ENCODE peak calls at places on chromosomes 13 and 19, in nine cellular contexts. C is pancreas; R is AG04450; T is RWPE1; X is mesendoderm; N is lower lobe of right lung; P is left ventricle myocardium inferior; U is SJCRH30; Q is CD4-positive, alpha-beta T cell. K is an unnamed sample.

GRCh38 chr19:35742121-35742724 is at the start of gene IGFLR1:
- DNase-seq in N (no peak), C (no peak), X (no peak), Q (peak), U (no peak), P (no peak), T (no peak), R (no peak), K (no peak)

GRCh38 chr13:75399168-75399878 is 82.6 kb downstream of the TBC1D4 start:
- DNase-seq in P (no peak), R (no peak), Q (no peak), N (no peak), U (peak), C (no peak), T (no peak), X (no peak), K (no peak)

GRCh38 chr13:72384879-72385278 is 342.6 kb downstream of the MZT1 start:
- DNase-seq in N (no peak), C (no peak), Q (no peak), U (no peak), R (no peak), X (peak), P (no peak), T (peak), K (no peak)

GRCh38 chr13:110271313-110271712 is 35.6 kb downstream of the COL4A1 start:
- DNase-seq in N (no peak), R (no peak), T (no peak), U (no peak), Q (no peak), P (no peak), C (no peak), X (no peak), K (no peak)

GRCh38 chr19:15464394-15465385 is at the start of gene RASAL3:
- DNase-seq in X (no peak), C (no peak), N (peak), R (no peak), P (no peak), T (no peak), U (no peak), Q (peak), K (no peak)

GRCh38 chr19:1324792-1325567 is 39.3 kb downstream of the EFNA2 start:
- DNase-seq in Q (peak), X (no peak), C (peak), R (peak), T (peak), N (peak), U (no peak), P (peak), K (peak)

GRCh38 chr19:14439014-14439413 is 5.9 kb downstream of the PKN1 start:
- DNase-seq in N (no peak), C (no peak), X (no peak), R (no peak), P (no peak), U (no peak), T (no peak), Q (no peak), K (no peak)

GRCh38 chr13:40813662-40814454 is 24.4 kb downstream of the SLC25A15 start:
- DNase-seq in X (peak), T (peak), C (no peak), Q (no peak), U (peak), R (no peak), N (no peak), P (no peak), K (no peak)

GRCh38 chr19:14410775-14411134 is 8.4 kb downstream of the DDX39A start:
- DNase-seq in Q (no peak), N (no peak), P (no peak), X (no peak), R (no peak), T (no peak), C (no peak), U (no peak), K (no peak)

GRCh38 chr19:48480476-48481190 is 11.5 kb downstream of the CYTH2 start:
- DNase-seq in T (no peak), N (no peak), X (no peak), R (no peak), U (no peak), C (no peak), P (peak), Q (peak), K (peak)

GRCh38 chr13:80338781-80339577 is 1.9 kb downstream of the SPRY2 start:
- DNase-seq in X (peak), T (peak), R (peak), N (peak), P (peak), Q (no peak), U (peak), C (peak), K (peak)

GRCh38 chr19:57978586-57979289 is 4.4 kb upstream of the C19orf18 start:
- DNase-seq in T (no peak), U (peak), N (no peak), X (peak), R (no peak), Q (no peak), C (no peak), P (no peak), K (no peak)

GRCh38 chr19:58407658-58408151 is 744 bp upstream of the ZNF584 start:
- DNase-seq in C (no peak), Q (no peak), R (no peak), U (no peak), X (peak), N (no peak), T (no peak), P (no peak), K (no peak)

GRCh38 chr19:15216363-15216762 is 15.6 kb upstream of the NOTCH3 start:
- DNase-seq in X (no peak), R (no peak), U (no peak), Q (no peak), T (no peak), C (no peak), P (no peak), N (no peak), K (no peak)

GRCh38 chr13:99501952-99502310 is 659 bp downstream of the TM9SF2 start:
- DNase-seq in R (no peak), Q (no peak), C (peak), T (no peak), N (peak), U (peak), X (peak), P (no peak), K (no peak)

GRCh38 chr19:30733826-30734550 is 361.8 kb downstream of the ZNF536 start:
- DNase-seq in N (no peak), T (no peak), U (peak), P (no peak), C (no peak), X (peak), Q (no peak), R (no peak), K (no peak)

GRCh38 chr19:31340059-31341025 is 8.9 kb downstream of the TSHZ3 start:
- DNase-seq in U (peak), X (no peak), N (no peak), C (no peak), P (no peak), R (no peak), Q (no peak), T (no peak), K (no peak)

GRCh38 chr19:46299004-46299509 is 2.2 kb downstream of the HIF3A start:
- DNase-seq in T (peak), R (peak), Q (no peak), C (peak), U (peak), X (no peak), P (peak), N (peak), K (peak)

GRCh38 chr13:113126265-113127150 is 3.9 kb downstream of the F10 start:
- DNase-seq in N (no peak), Q (no peak), U (no peak), R (no peak), X (no peak), T (no peak), C (peak), P (no peak), K (no peak)

GRCh38 chr13:42007844-42008243 is 40.6 kb upstream of the DGKH start:
- DNase-seq in C (no peak), P (no peak), Q (no peak), X (no peak), R (peak), N (no peak), T (no peak), U (no peak), K (no peak)

GRCh38 chr13:96284971-96285370 is 195.1 kb downstream of the HS6ST3 start:
- DNase-seq in T (no peak), X (no peak), N (no peak), R (no peak), Q (no peak), U (no peak), C (no peak), P (no peak), K (no peak)

GRCh38 chr13:98780451-98780850 is 28.0 kb upstream of the SLC15A1 start:
- DNase-seq in C (no peak), U (no peak), N (no peak), X (no peak), T (no peak), R (no peak), P (no peak), Q (no peak), K (no peak)

GRCh38 chr19:42634409-42635232 is 39.9 kb upstream of the CEACAM8 start:
- DNase-seq in R (no peak), Q (peak), C (peak), X (peak), P (no peak), T (peak), U (peak), N (no peak), K (no peak)

GRCh38 chr13:26735677-26736076 is 24.9 kb downstream of the GPR12 start:
- DNase-seq in P (no peak), N (no peak), C (no peak), Q (no peak), U (no peak), R (no peak), X (no peak), T (no peak), K (no peak)

GRCh38 chr19:1355258-1355973 is 28.3 kb upstream of the NDUFS7 start:
- DNase-seq in T (no peak), U (peak), Q (no peak), P (no peak), R (no peak), X (peak), N (no peak), C (no peak), K (peak)

GRCh38 chr13:77692746-77693448 is 4.6 kb upstream of the SLAIN1 start:
- DNase-seq in U (no peak), P (no peak), R (no peak), C (no peak), X (no peak), T (no peak), Q (no peak), N (no peak), K (no peak)

GRCh38 chr19:485583-486236 is 10.6 kb upstream of the MADCAM1 start:
- DNase-seq in U (peak), X (no peak), T (no peak), R (no peak), N (no peak), C (peak), P (peak), Q (no peak), K (peak)

GRCh38 chr13:103187621-103188020 is 121.4 kb upstream of the SLC10A2 start:
- DNase-seq in N (no peak), Q (no peak), C (no peak), T (no peak), R (no peak), P (no peak), X (peak), U (peak), K (no peak)

GRCh38 chr19:35153701-35154534 is 617 bp upstream of the FXYD5 start:
- DNase-seq in P (no peak), X (peak), Q (peak), C (peak), N (peak), R (no peak), U (no peak), T (peak), K (no peak)

GRCh38 chr13:58476176-58476575 is 844.6 kb downstream of the PCDH17 start:
- DNase-seq in N (no peak), P (no peak), Q (no peak), U (no peak), X (peak), R (no peak), C (no peak), T (no peak), K (no peak)

GRCh38 chr19:42487025-42487797 is 41.1 kb downstream of the CEACAM1 start:
- DNase-seq in C (no peak), X (peak), U (no peak), T (no peak), R (no peak), N (no peak), Q (no peak), P (no peak), K (no peak)

GRCh38 chr19:46115396-46116109 is 8.9 kb downstream of the IGFL3 start:
- DNase-seq in N (no peak), X (no peak), T (peak), C (peak), R (peak), Q (no peak), U (peak), P (no peak), K (no peak)

GRCh38 chr13:99926014-99926731 is 45.4 kb downstream of the ZIC5 start:
- DNase-seq in X (no peak), R (no peak), U (peak), P (no peak), T (peak), N (no peak), C (no peak), Q (no peak), K (no peak)

GRCh38 chr13:52378312-52378711 is 27.7 kb downstream of the THSD1 start:
- DNase-seq in C (no peak), X (no peak), R (no peak), P (no peak), T (no peak), U (no peak), Q (no peak), N (no peak), K (no peak)

GRCh38 chr19:35167251-35168119 is 12.9 kb downstream of the FXYD5 start:
- DNase-seq in C (no peak), N (no peak), U (no peak), R (no peak), T (no peak), X (no peak), P (no peak), Q (no peak), K (no peak)

GRCh38 chr13:46640843-46641242 is 87.9 kb downstream of the LRCH1 start:
- DNase-seq in Q (no peak), P (no peak), N (no peak), U (no peak), T (peak), R (no peak), C (no peak), X (no peak), K (no peak)

GRCh38 chr13:21022056-21022693 is 39.2 kb downstream of the LATS2 start:
- DNase-seq in N (no peak), Q (no peak), R (no peak), U (no peak), P (no peak), C (no peak), T (no peak), X (no peak), K (no peak)

GRCh38 chr13:82477436-82477835 is 1404.8 kb downstream of the SLITRK1 start:
- DNase-seq in R (no peak), C (no peak), T (no peak), X (peak), P (no peak), Q (no peak), U (no peak), N (no peak), K (no peak)

GRCh38 chr19:29715695-29716581 is 877 bp upstream of the C19orf12 start:
- DNase-seq in X (peak), C (no peak), T (no peak), Q (no peak), P (no peak), N (no peak), U (no peak), R (no peak), K (no peak)

GRCh38 chr19:16544468-16545231 is 2.4 kb upstream of the CHERP start:
- DNase-seq in C (no peak), P (no peak), U (no peak), R (no peak), N (no peak), Q (no peak), T (no peak), X (no peak), K (no peak)

GRCh38 chr19:16540948-16541347 is 1.3 kb downstream of the CHERP start:
- DNase-seq in U (no peak), X (no peak), T (no peak), P (no peak), C (no peak), Q (no peak), N (no peak), R (no peak), K (no peak)

GRCh38 chr19:16541526-16542044 is 652 bp downstream of the CHERP start:
- DNase-seq in U (no peak), T (no peak), Q (no peak), P (no peak), C (no peak), X (no peak), N (no peak), R (no peak), K (no peak)

GRCh38 chr19:16542894-16543498 is 759 bp upstream of the CHERP start:
- DNase-seq in X (peak), U (peak), C (no peak), T (no peak), P (no peak), N (no peak), Q (no peak), R (no peak), K (no peak)

GRCh38 chr19:16542045-16542893 is at the start of gene CHERP:
- DNase-seq in T (peak), N (peak), P (peak), U (peak), Q (peak), R (peak), C (peak), X (peak), K (peak)
- H3K27ac ChIP-seq in T (peak), N (peak), P (peak), U (peak), Q (peak), R (peak), C (peak), X (peak), K (peak)

GRCh38 chr19:8001651-8001994 is 3.8 kb downstream of the ELAVL1 start:
- DNase-seq in T (no peak), C (no peak), N (no peak), U (no peak), Q (no peak), P (no peak), X (no peak), R (no peak), K (no peak)
- H3K27ac ChIP-seq in T (peak), C (no peak), N (peak), U (no peak), Q (peak), P (peak), X (no peak), R (no peak), K (no peak)

DNA sequence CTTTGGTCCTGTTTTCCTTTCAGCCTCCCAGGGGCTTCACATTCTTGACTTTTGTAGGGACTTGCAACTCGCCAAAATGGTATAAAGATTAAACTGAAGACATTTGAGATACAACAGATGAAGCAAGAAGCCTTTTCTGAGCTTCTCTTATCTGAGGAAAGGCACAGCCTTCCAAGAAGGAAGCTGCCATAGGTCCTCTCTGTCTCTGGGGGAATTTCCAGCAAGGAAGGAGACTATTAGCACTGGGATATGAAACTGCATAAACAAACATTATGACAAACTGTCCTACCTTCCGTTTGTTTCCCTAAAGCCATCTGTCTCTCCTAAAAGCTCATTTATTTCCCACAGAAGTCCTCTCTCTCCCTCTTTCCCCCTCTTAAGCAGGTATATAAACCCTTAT is 39.3 kb downstream of the TGDS start:
- DNase-seq in C (no peak), R (no peak), T (no peak), U (no peak), Q (no peak), P (no peak), N (no peak), X (no peak), K (no peak)
- H3K27ac ChIP-seq in C (no peak), R (no peak), T (no peak), U (no peak), Q (no peak), P (peak), N (no peak), X (no peak), K (no peak)

GRCh38 chr19:3873151-3873550 is 4.3 kb upstream of the ZFR2 start:
- DNase-seq in X (no peak), P (no peak), U (no peak), T (no peak), C (no peak), Q (no peak), R (no peak), N (no peak), K (no peak)

GRCh38 chr19:3868770-3869456 is at the start of gene ZFR2:
- DNase-seq in T (no peak), Q (no peak), P (no peak), R (no peak), N (no peak), U (no peak), X (peak), C (no peak), K (no peak)

GRCh38 chr19:3866798-3867638 is 1.8 kb downstream of the ZFR2 start:
- DNase-seq in T (no peak), P (no peak), X (no peak), C (no peak), R (no peak), U (no peak), N (no peak), Q (no peak), K (no peak)

GRCh38 chr19:3863648-3864047 is 5.2 kb downstream of the ZFR2 start:
- DNase-seq in U (no peak), N (no peak), C (no peak), X (no peak), P (no peak), Q (no peak), T (no peak), R (no peak), K (no peak)

DNA sequence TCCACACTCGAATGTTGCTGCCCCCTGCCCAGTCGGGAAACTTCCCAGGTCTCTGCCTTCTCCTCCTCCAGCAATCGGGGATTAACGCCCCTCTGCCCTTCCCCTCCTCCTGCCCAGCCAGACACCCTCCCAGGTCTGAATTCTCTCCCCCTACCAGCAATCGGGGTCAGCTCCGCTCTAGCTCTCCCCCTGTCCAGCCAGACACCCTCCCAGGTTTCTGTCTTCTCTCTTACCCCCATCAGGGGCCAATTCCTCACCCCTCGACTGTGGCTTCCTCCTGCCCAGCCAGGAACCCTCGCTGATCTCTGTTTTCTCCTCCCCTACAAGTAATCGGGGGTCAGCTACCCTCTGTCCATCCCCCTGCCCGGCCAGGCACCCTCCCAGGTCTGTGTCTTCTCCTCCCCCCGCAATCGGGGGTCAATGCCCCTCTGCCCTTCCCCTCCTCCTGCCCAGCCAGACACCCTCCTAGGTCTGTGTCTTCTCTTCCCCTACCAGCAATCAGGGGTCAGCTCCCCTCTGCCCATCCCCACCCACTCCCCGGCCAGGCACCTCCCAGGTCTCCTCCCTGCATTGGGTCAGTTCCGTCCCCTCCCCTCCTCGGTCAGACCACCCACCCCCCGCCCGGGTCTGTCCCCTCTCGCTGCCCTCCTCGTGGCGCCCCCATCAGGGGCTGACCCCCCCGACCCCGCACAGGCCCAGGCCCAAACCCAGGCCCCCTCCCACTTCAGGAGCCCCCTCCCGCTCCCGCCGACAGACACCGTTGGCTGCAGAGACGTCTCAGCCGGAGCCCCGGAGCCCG is 668 bp downstream of the ZFR2 start:
- DNase-seq in P (no peak), X (peak), R (no peak), N (no peak), C (no peak), Q (no peak), U (no peak), T (no peak), K (no peak)
- H3K27ac ChIP-seq in P (no peak), X (no peak), R (no peak), N (no peak), C (no peak), Q (no peak), U (no peak), T (no peak), K (no peak)

DNA sequence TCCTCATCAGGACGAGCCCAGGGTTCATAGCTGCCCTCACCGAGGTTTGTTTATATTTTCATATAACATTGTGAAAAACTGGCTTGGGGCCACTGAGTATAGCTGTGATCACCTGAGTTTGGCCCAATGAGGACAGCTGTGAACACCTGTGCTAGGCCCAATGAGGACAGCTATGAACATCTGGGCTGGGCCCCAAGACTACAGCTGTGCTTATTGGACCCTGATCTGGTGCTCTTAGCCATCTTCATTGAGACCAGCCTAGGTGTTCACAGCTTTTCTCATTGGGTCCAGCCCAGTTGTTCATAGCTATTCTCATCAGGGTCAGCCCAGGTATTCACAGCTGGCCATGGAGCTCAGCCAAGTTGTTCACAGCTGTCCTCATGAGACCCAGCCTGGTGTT is 1167.3 kb downstream of the UQCRFS1 start:
- DNase-seq in C (no peak), T (no peak), U (no peak), R (no peak), X (no peak), Q (no peak), N (no peak), P (no peak), K (no peak)
- H3K27ac ChIP-seq in C (no peak), T (no peak), U (no peak), R (no peak), X (no peak), Q (no peak), N (no peak), P (no peak), K (no peak)

GRCh38 chr13:23740002-23740401 is 149.2 kb downstream of the MIPEP start:
- DNase-seq in U (no peak), P (no peak), Q (no peak), T (no peak), R (no peak), X (no peak), N (no peak), C (no peak), K (no peak)
- H3K27ac ChIP-seq in U (no peak), P (peak), Q (no peak), T (no peak), R (no peak), X (no peak), N (no peak), C (no peak), K (no peak)

K was measured in caudate nucleus.